ENCODE peak calls at places on chromosomes 6 and 20, in four cellular contexts. J, T, F and Y are unnamed samples.

GRCh38 chr20:20060234-20060998 is 8.1 kb downstream of the CFAP61 start:
- DNase-seq in J (no peak), T (no peak), F (no peak), Y (no peak)

GRCh38 chr6:73968358-73968757 is 272.4 kb downstream of the CD109 start:
- DNase-seq in J (no peak), T (no peak), F (no peak), Y (no peak)

GRCh38 chr20:53934421-53935352 is 135.7 kb downstream of the BCAS1 start:
- DNase-seq in J (no peak), T (no peak), F (peak; percentile 62), Y (no peak)

GRCh38 chr6:136889271-136890193 is 32.6 kb upstream of the SLC35D3 start:
- DNase-seq in J (no peak), T (peak; percentile 45), F (no peak), Y (no peak)

GRCh38 chr6:7389451-7390217 is at the start of the genes CAGE1 and RIOK1:
- DNase-seq in J (peak; percentile 92), T (peak; percentile 93), F (peak; percentile 73), Y (peak; percentile 92)

GRCh38 chr20:7924692-7925091 is 15.6 kb downstream of the HAO1 start:
- DNase-seq in J (no peak), T (no peak), F (peak; percentile 46), Y (no peak)

GRCh38 chr6:113856011-113856551 is 1.1 kb upstream of the MARCKS start:
- DNase-seq in J (peak; percentile 66), T (peak; percentile 80), F (no peak), Y (peak; percentile 76)

GRCh38 chr20:44407402-44408184 is 52.1 kb downstream of the HNF4A start:
- DNase-seq in J (no peak), T (no peak), F (no peak), Y (no peak)

GRCh38 chr20:64220420-64220819 is 35.1 kb upstream of the PCMTD2 start:
- DNase-seq in J (no peak), T (no peak), F (no peak), Y (no peak)

GRCh38 chr6:104226798-104227444 is 632.8 kb downstream of the HACE1 start:
- DNase-seq in J (peak; percentile 19), T (no peak), F (no peak), Y (peak; percentile 25)

GRCh38 chr20:36969050-36969449 is 17.5 kb upstream of the SAMHD1 start:
- DNase-seq in J (peak; percentile 21), T (no peak), F (no peak), Y (no peak)